ENCODE peak calls at places on chromosomes 11 and 22, in ten cellular contexts. S is astrocyte of the cerebellum, A is testis, X is cardiac muscle cell, T is foreskin keratinocyte, O is progenitor cell of endocrine pancreas, Y is neural crest cell, N is adrenal gland, D is GM13977, V is BE2C. W is an unnamed sample.

GRCh38 chr11:66592457-66593302 is at the start of the genes CCDC87 and CCS:
- DNase-seq in D (peak), Y (peak), V (peak), N (peak), O (peak), S (peak), X (peak), A (peak), T (peak), W (peak)

GRCh38 chr22:30314918-30315317 is 11.8 kb downstream of the TBC1D10A start:
- DNase-seq in D (no peak), T (no peak), N (no peak), S (no peak), Y (no peak), O (no peak), V (no peak), X (no peak), A (no peak), W (no peak)

GRCh38 chr11:8333431-8334401 is 70.0 kb upstream of the LMO1 start:
- DNase-seq in D (no peak), A (no peak), T (no peak), S (no peak), X (no peak), O (no peak), V (no peak), N (no peak), Y (no peak), W (no peak)

GRCh38 chr11:116272181-116272789 is 500.5 kb downstream of the BUD13 start:
- DNase-seq in D (no peak), A (no peak), V (no peak), O (no peak), S (no peak), X (no peak), N (no peak), T (no peak), Y (no peak), W (no peak)

GRCh38 chr11:261624-262023 is 16.6 kb upstream of the NLRP6 start:
- DNase-seq in S (no peak), V (no peak), A (no peak), X (no peak), O (no peak), Y (no peak), T (no peak), N (no peak), D (no peak), W (no peak)

GRCh38 chr11:9120659-9121350 is 29.4 kb upstream of the SCUBE2 start:
- DNase-seq in S (no peak), A (no peak), N (no peak), X (peak), V (peak), O (no peak), D (no peak), T (no peak), Y (no peak), W (peak)

GRCh38 chr11:117807482-117808272 is 10.7 kb upstream of the DSCAML1 start:
- DNase-seq in Y (peak), D (peak), O (peak), X (peak), A (peak), V (peak), N (peak), S (peak), T (no peak), W (peak)

GRCh38 chr22:37186228-37186996 is 1.6 kb downstream of the C1QTNF6 start:
- DNase-seq in S (peak), T (no peak), X (peak), Y (no peak), O (no peak), V (no peak), A (no peak), D (peak), N (peak), W (no peak)

GRCh38 chr11:87462171-87462570 is 424.4 kb downstream of the TMEM135 start:
- DNase-seq in O (no peak), T (no peak), V (no peak), Y (no peak), A (no peak), X (no peak), N (no peak), D (no peak), S (no peak), W (no peak)

GRCh38 chr11:12938590-12939247 is 70.4 kb upstream of the RASSF10 start:
- DNase-seq in V (no peak), X (no peak), O (no peak), T (no peak), A (no peak), Y (no peak), D (no peak), S (no peak), N (no peak), W (no peak)

GRCh38 chr11:131661137-131661536 is 290.7 kb downstream of the NTM start:
- DNase-seq in X (no peak), T (no peak), S (no peak), N (no peak), V (no peak), Y (no peak), A (no peak), O (no peak), D (no peak), W (no peak)

DNA sequence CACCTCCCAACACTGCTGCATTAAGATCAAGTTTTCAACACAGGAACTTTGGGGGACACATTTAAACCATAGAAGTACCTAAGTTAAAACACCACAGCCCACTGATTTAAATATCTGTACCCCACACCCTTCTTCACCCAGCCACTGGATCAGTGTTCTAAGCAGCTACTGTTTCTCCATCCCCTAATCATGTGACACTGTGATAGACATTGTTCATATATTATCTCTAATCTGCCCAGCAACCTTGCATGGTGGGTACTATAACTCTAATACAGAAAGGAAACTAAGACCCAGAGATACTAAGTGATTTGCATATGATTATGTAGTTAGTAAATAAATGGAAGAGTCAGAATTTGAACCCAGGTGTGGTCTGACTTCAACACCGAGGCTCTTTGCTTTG is 70.5 kb upstream of the NNMT start:
- DNase-seq in S (no peak), X (no peak), V (no peak), A (no peak), Y (no peak), T (no peak), D (no peak), O (no peak), N (no peak), W (no peak)
- TF ChIP-seq CTCF in S (no peak), X (no peak), V (no peak), A (no peak), Y (no peak), T (no peak), D (no peak), O (no peak), N (no peak), W (no peak)

DNA sequence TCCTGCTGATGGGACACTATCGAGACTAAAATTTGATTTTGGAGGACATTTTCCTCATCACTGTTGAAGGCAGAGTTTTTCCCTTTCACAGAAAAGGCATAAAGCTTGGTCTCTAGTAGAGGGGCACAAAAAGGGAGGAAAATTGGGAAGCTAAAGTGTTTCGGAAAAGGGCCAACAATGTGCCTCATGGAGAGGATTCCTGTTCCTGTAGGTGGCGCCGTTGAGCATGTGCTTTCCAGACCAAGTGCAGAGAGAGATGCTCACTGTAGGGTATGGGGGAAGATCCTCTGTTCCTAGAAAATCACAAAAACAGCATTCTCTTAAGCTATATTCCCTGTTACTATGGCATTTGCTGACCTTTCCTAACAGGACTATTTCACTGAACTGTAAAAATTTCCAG is 18.4 kb upstream of the OR4C5 start:
- DNase-seq in S (no peak), O (no peak), N (no peak), X (no peak), A (no peak), Y (no peak), V (no peak), T (no peak), D (no peak), W (no peak)
- TF ChIP-seq CTCF in S (no peak), O (no peak), N (no peak), X (no peak), A (no peak), Y (no peak), V (no peak), T (no peak), D (peak), W (no peak)

GRCh38 chr11:126186708-126187481 is 24.6 kb downstream of the RPUSD4 start:
- DNase-seq in T (no peak), V (no peak), N (no peak), X (no peak), D (no peak), S (no peak), A (no peak), O (no peak), Y (no peak), W (no peak)
- TF ChIP-seq CTCF in T (peak), V (peak), N (no peak), X (peak), D (peak), S (peak), A (no peak), O (peak), Y (peak), W (no peak)

GRCh38 chr11:70511345-70511744 is 113.0 kb downstream of the CTTN start:
- DNase-seq in Y (no peak), V (no peak), S (no peak), T (no peak), O (no peak), D (no peak), X (no peak), A (no peak), N (no peak), W (no peak)
- TF ChIP-seq CTCF in Y (peak), V (peak), S (no peak), T (no peak), O (peak), D (no peak), X (no peak), A (no peak), N (no peak), W (no peak)

GRCh38 chr11:119370486-119371046 is 10.9 kb downstream of the USP2 start:
- DNase-seq in X (peak), D (no peak), V (no peak), Y (no peak), N (no peak), A (no peak), S (no peak), O (no peak), T (no peak), W (peak)

GRCh38 chr11:119372260-119373058 is 9.0 kb downstream of the USP2 start:
- DNase-seq in V (no peak), D (no peak), S (no peak), Y (no peak), X (no peak), A (no peak), O (no peak), T (no peak), N (no peak), W (no peak)

GRCh38 chr11:119371067-119371601 is 10.4 kb downstream of the USP2 start:
- DNase-seq in V (no peak), X (no peak), O (no peak), T (no peak), N (no peak), S (no peak), A (no peak), D (no peak), Y (no peak), W (no peak)

GRCh38 chr11:119373059-119373875 is 8.2 kb downstream of the USP2 start:
- DNase-seq in O (no peak), V (no peak), Y (no peak), S (no peak), T (no peak), X (no peak), A (no peak), D (no peak), N (no peak), W (no peak)

GRCh38 chr11:119371778-119372182 is 9.7 kb downstream of the USP2 start:
- DNase-seq in X (no peak), T (no peak), D (no peak), S (no peak), Y (no peak), A (peak), O (no peak), N (no peak), V (peak), W (no peak)
- TF ChIP-seq CTCF in X (no peak), T (peak), D (no peak), S (no peak), Y (no peak), A (peak), O (no peak), N (no peak), V (peak), W (peak)

DNA sequence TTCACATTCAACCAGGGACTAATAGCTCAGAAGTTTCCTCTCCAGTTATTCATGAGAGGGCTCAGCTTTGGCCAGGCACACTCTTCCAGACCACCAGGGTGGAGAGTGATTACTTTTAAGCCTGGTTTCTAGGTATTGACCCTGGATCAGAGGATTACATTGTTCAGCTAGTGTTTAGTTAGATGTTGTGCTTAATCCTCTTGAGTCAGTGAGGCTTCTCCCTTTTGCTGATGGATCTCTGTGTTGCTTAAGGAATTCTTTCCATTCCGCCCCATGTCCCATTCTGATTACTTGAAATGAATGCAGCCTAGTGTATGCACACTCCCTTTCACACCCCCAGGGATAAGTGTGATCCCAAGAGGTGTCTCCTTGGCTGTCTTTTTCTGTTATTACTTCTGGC is 271.7 kb upstream of the ANO5 start:
- DNase-seq in X (no peak), D (no peak), N (no peak), Y (no peak), V (no peak), T (no peak), A (no peak), S (no peak), O (no peak), W (no peak)
- TF ChIP-seq CTCF in X (no peak), D (no peak), N (no peak), Y (no peak), V (no peak), T (no peak), A (no peak), S (no peak), O (no peak), W (no peak)

DNA sequence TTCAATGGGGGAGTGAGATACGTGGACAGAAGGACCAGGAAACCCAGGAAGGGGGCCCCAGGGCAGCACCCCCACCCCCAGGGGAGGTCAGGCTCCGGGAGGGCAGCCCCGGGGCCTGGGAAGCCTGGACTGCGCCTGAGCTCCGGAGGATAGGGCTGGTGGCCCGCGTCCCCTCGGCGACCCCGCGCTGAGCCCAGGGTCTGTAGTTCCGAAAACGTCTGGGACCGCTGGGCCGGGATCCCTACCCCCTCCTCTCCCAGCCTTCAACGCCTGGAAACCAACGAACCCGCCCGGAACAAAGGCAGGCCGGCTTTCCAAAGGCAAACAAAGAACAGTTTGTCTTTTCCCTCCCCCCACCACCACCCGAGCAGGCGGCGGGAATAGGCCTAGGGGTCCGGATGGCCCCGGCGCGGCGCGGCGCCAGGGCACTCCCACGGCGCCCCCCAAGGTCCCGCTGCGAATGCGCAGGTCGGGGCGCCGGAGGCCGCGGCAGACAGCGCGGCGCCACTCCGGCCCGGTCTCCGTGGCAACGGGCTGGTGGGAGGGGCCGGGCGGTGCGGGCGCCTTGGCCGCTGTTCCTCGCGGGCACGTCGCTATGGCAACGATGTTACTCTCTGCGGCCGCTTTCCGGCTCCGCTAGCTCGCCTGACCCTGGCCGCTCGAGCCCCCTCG is 58.5 kb downstream of the IGLL1 start:
- DNase-seq in V (peak), S (peak), T (no peak), N (peak), Y (peak), D (peak), A (peak), X (peak), O (peak), W (peak)
- TF ChIP-seq CTCF in V (no peak), S (no peak), T (peak), N (no peak), Y (peak), D (no peak), A (peak), X (no peak), O (peak), W (no peak)

W was measured in nephron progenitor cell.